ENCODE peak calls at places on chromosomes 5 and 9, in eight cellular contexts. One of them, this sample, is unnamed.
A peak's percentile ranks its signal among the peaks of the same experiment; 100 is the strongest.

GRCh38 chr9:136901516-136902258 is 15.4 kb downstream of the TRAF2 start:
- DNase-seq in activated CD8-positive, alpha-beta memory T cell treated with anti-CD3 and anti-CD28 coated beads for 48 hours: no peak
- DNase-seq in T1000: peak; percentile 33
- DNase-seq in stimulated activated CD4-positive, alpha-beta T cell treated with anti-CD3 and anti-CD28 coated beads, Interleukin-15, amount 100 ng/mL, for 24 hours: peak; percentile 89
- DNase-seq in EL: peak; percentile 63
- DNase-seq in mucosa of descending colon: peak; percentile 82
- DNase-seq in pancreas: no peak
- DNase-seq in T-cell: peak; percentile 68
- DNase-seq in this sample: peak; percentile 45

GRCh38 chr9:129109952-129110739 is 447 bp downstream of the CRAT start:
- DNase-seq in EL: peak; percentile 48
- DNase-seq in activated CD8-positive, alpha-beta memory T cell treated with anti-CD3 and anti-CD28 coated beads for 48 hours: no peak
- DNase-seq in pancreas: no peak
- DNase-seq in T1000: peak; percentile 9
- DNase-seq in mucosa of descending colon: no peak
- DNase-seq in stimulated activated CD4-positive, alpha-beta T cell treated with anti-CD3 and anti-CD28 coated beads, Interleukin-15, amount 100 ng/mL, for 24 hours: peak; percentile 17
- DNase-seq in T-cell: no peak
- DNase-seq in this sample: peak; percentile 39

GRCh38 chr5:171651102-171651501 is 134.5 kb upstream of the SMIM23 start:
- DNase-seq in stimulated activated CD4-positive, alpha-beta T cell treated with anti-CD3 and anti-CD28 coated beads, Interleukin-15, amount 100 ng/mL, for 24 hours: no peak
- DNase-seq in mucosa of descending colon: no peak
- DNase-seq in T-cell: no peak
- DNase-seq in pancreas: no peak
- DNase-seq in EL: no peak
- DNase-seq in activated CD8-positive, alpha-beta memory T cell treated with anti-CD3 and anti-CD28 coated beads for 48 hours: no peak
- DNase-seq in T1000: no peak
- DNase-seq in this sample: no peak

GRCh38 chr9:92455217-92455616 is 27.1 kb downstream of the ASPN start:
- DNase-seq in T-cell: no peak
- DNase-seq in EL: no peak
- DNase-seq in pancreas: no peak
- DNase-seq in T1000: no peak
- DNase-seq in activated CD8-positive, alpha-beta memory T cell treated with anti-CD3 and anti-CD28 coated beads for 48 hours: no peak
- DNase-seq in mucosa of descending colon: no peak
- DNase-seq in stimulated activated CD4-positive, alpha-beta T cell treated with anti-CD3 and anti-CD28 coated beads, Interleukin-15, amount 100 ng/mL, for 24 hours: peak; percentile 4
- DNase-seq in this sample: no peak

GRCh38 chr5:72210913-72211670 is 103.8 kb downstream of the MAP1B start:
- DNase-seq in pancreas: peak; percentile 73
- DNase-seq in activated CD8-positive, alpha-beta memory T cell treated with anti-CD3 and anti-CD28 coated beads for 48 hours: no peak
- DNase-seq in EL: peak; percentile 87
- DNase-seq in mucosa of descending colon: no peak
- DNase-seq in T-cell: no peak
- DNase-seq in stimulated activated CD4-positive, alpha-beta T cell treated with anti-CD3 and anti-CD28 coated beads, Interleukin-15, amount 100 ng/mL, for 24 hours: no peak
- DNase-seq in T1000: no peak
- DNase-seq in this sample: peak; percentile 64

GRCh38 chr5:139659673-139660072 is 11.5 kb downstream of the CXXC5 start:
- DNase-seq in T1000: no peak
- DNase-seq in T-cell: no peak
- DNase-seq in pancreas: no peak
- DNase-seq in EL: peak; percentile 45
- DNase-seq in activated CD8-positive, alpha-beta memory T cell treated with anti-CD3 and anti-CD28 coated beads for 48 hours: no peak
- DNase-seq in stimulated activated CD4-positive, alpha-beta T cell treated with anti-CD3 and anti-CD28 coated beads, Interleukin-15, amount 100 ng/mL, for 24 hours: no peak
- DNase-seq in mucosa of descending colon: no peak
- DNase-seq in this sample: peak; percentile 65

GRCh38 chr9:113772121-113772885 is 103.8 kb upstream of the ZNF618 start:
- DNase-seq in EL: peak; percentile 35
- DNase-seq in mucosa of descending colon: no peak
- DNase-seq in stimulated activated CD4-positive, alpha-beta T cell treated with anti-CD3 and anti-CD28 coated beads, Interleukin-15, amount 100 ng/mL, for 24 hours: no peak
- DNase-seq in T1000: no peak
- DNase-seq in pancreas: no peak
- DNase-seq in T-cell: no peak
- DNase-seq in activated CD8-positive, alpha-beta memory T cell treated with anti-CD3 and anti-CD28 coated beads for 48 hours: no peak
- DNase-seq in this sample: no peak

GRCh38 chr5:63743096-63743798 is 219.0 kb downstream of the HTR1A start:
- DNase-seq in T1000: no peak
- DNase-seq in EL: no peak
- DNase-seq in stimulated activated CD4-positive, alpha-beta T cell treated with anti-CD3 and anti-CD28 coated beads, Interleukin-15, amount 100 ng/mL, for 24 hours: no peak
- DNase-seq in pancreas: no peak
- DNase-seq in mucosa of descending colon: no peak
- DNase-seq in activated CD8-positive, alpha-beta memory T cell treated with anti-CD3 and anti-CD28 coated beads for 48 hours: no peak
- DNase-seq in T-cell: no peak
- DNase-seq in this sample: no peak

GRCh38 chr5:35046754-35047153 is 995 bp downstream of the AGXT2 start:
- DNase-seq in T1000: peak; percentile 76
- DNase-seq in T-cell: no peak
- DNase-seq in pancreas: no peak
- DNase-seq in stimulated activated CD4-positive, alpha-beta T cell treated with anti-CD3 and anti-CD28 coated beads, Interleukin-15, amount 100 ng/mL, for 24 hours: no peak
- DNase-seq in EL: peak; percentile 98
- DNase-seq in activated CD8-positive, alpha-beta memory T cell treated with anti-CD3 and anti-CD28 coated beads for 48 hours: no peak
- DNase-seq in mucosa of descending colon: no peak
- DNase-seq in this sample: no peak

GRCh38 chr9:35108946-35109575 is 6.1 kb upstream of the STOML2 start:
- DNase-seq in T1000: no peak
- DNase-seq in pancreas: no peak
- DNase-seq in mucosa of descending colon: no peak
- DNase-seq in activated CD8-positive, alpha-beta memory T cell treated with anti-CD3 and anti-CD28 coated beads for 48 hours: no peak
- DNase-seq in T-cell: no peak
- DNase-seq in EL: no peak
- DNase-seq in stimulated activated CD4-positive, alpha-beta T cell treated with anti-CD3 and anti-CD28 coated beads, Interleukin-15, amount 100 ng/mL, for 24 hours: no peak
- DNase-seq in this sample: no peak

GRCh38 chr5:123215929-123216702 is 127.1 kb downstream of the PRDM6 start:
- DNase-seq in activated CD8-positive, alpha-beta memory T cell treated with anti-CD3 and anti-CD28 coated beads for 48 hours: no peak
- DNase-seq in T1000: no peak
- DNase-seq in pancreas: no peak
- DNase-seq in stimulated activated CD4-positive, alpha-beta T cell treated with anti-CD3 and anti-CD28 coated beads, Interleukin-15, amount 100 ng/mL, for 24 hours: no peak
- DNase-seq in T-cell: no peak
- DNase-seq in EL: no peak
- DNase-seq in mucosa of descending colon: no peak
- DNase-seq in this sample: no peak